ENCODE peak calls at places on chromosomes 6 and 20, in four cellular contexts. J, A, H and F are unnamed samples.

GRCh38 chr6:25150031-25150430 is 129.1 kb upstream of the CARMIL1 start:
- DNase-seq in J (no peak), A (no peak), H (no peak), F (no peak)

GRCh38 chr20:46683939-46684750 is 5.1 kb downstream of the TP53RK start:
- DNase-seq in J (no peak), A (no peak), H (peak), F (peak)

GRCh38 chr6:32968093-32968769 is at the start of gene BRD2:
- DNase-seq in J (peak), A (peak), H (peak), F (peak)

GRCh38 chr6:98957440-98957839 is 9.7 kb upstream of the FBXL4 start:
- DNase-seq in J (no peak), A (peak), H (no peak), F (no peak)

GRCh38 chr20:63234693-63235398 is 859 bp upstream of the BIRC7 start:
- DNase-seq in J (no peak), A (peak), H (peak), F (no peak)

GRCh38 chr6:2232445-2232844 is 13.0 kb downstream of the GMDS start:
- DNase-seq in J (no peak), A (no peak), H (no peak), F (no peak)

GRCh38 chr20:44610313-44610965 is 28.1 kb downstream of the PKIG start:
- DNase-seq in J (no peak), A (no peak), H (no peak), F (no peak)

GRCh38 chr6:27040244-27041042 is 207.1 kb upstream of the PRSS16 start:
- DNase-seq in J (no peak), A (peak), H (no peak), F (no peak)

GRCh38 chr6:31239854-31240253 is 32.0 kb downstream of the HLA-C start:
- DNase-seq in J (no peak), A (no peak), H (no peak), F (no peak)

GRCh38 chr6:167244991-167245390 is 46.1 kb upstream of the UNC93A start:
- DNase-seq in J (no peak), A (no peak), H (no peak), F (no peak)

GRCh38 chr20:57612436-57612835 is 7.8 kb downstream of the ZBP1 start:
- DNase-seq in J (no peak), A (no peak), H (no peak), F (no peak)

GRCh38 chr20:52614036-52614863 is 357.9 kb upstream of the TSHZ2 start:
- DNase-seq in J (no peak), A (no peak), H (no peak), F (no peak)

GRCh38 chr6:150403458-150404245 is 34.8 kb downstream of the IYD start:
- DNase-seq in J (no peak), A (no peak), H (no peak), F (peak)

GRCh38 chr20:3067139-3068009 is 4.0 kb upstream of the OXT start:
- DNase-seq in J (no peak), A (no peak), H (no peak), F (no peak)

GRCh38 chr6:37630281-37630799 is 67.3 kb downstream of the MDGA1 start:
- DNase-seq in J (no peak), A (peak), H (peak), F (no peak)

GRCh38 chr20:54113553-54113952 is 43.2 kb upstream of the BCAS1 start:
- DNase-seq in J (no peak), A (no peak), H (no peak), F (no peak)

GRCh38 chr6:157099912-157100593 is 223.3 kb downstream of the TMEM242 start:
- DNase-seq in J (peak), A (no peak), H (peak), F (no peak)

GRCh38 chr6:156391379-156391777 is 385.8 kb upstream of the ARID1B start:
- DNase-seq in J (no peak), A (no peak), H (no peak), F (no peak)

GRCh38 chr6:106608080-106608668 is 21.1 kb downstream of the RTN4IP1 start:
- DNase-seq in J (peak), A (peak), H (peak), F (peak)

DNA sequence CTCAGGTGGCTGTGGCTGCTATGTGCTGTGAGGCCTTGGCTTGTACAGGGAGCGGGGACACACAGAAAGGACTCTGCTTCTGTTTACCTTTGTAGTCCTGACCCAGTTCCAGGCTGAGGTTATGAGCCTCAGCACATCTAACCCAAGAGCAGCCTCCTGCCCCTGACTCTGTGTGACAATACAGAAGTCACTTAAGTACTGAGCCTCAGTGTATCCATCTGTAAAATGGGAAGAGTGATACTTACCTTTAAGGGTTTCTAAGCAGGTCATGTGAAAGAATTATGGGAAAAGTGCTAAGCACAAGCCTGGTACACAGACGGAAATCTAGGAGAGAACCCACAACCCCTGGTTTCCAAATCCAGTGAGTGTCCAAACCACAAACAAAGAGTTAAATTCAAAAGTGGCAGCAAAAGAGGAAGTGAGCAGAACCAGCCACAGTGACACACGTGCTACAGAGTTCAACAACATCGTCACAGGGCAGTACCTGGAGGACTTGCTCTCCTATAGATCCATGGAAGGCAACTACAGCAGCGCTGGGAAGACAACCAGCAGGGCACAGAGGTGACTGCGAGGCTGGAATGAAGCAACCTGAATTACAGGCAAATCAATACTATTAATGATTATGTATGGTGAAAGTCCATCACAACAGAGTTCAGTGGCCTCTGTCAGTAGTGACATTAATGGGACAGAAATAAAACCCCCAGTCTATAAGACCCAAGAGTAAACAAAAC is 12.5 kb downstream of the TRIM26 start:
- DNase-seq in J (peak), A (no peak), H (no peak), F (no peak)
- TF ChIP-seq FOXK2 in J (peak), A (no peak), H (no peak), F (no peak)

GRCh38 chr20:22699396-22699795 is 115.0 kb upstream of the FOXA2 start:
- DNase-seq in J (no peak), A (no peak), H (no peak), F (no peak)

GRCh38 chr20:22696759-22697158 is 112.4 kb upstream of the FOXA2 start:
- DNase-seq in J (no peak), A (no peak), H (no peak), F (no peak)

GRCh38 chr20:22700387-22700786 is 116.0 kb upstream of the FOXA2 start:
- DNase-seq in J (no peak), A (no peak), H (no peak), F (no peak)

GRCh38 chr20:22701679-22702308 is 117.4 kb upstream of the FOXA2 start:
- DNase-seq in J (no peak), A (no peak), H (no peak), F (no peak)

GRCh38 chr20:22698443-22698842 is 114.1 kb upstream of the FOXA2 start:
- DNase-seq in J (no peak), A (no peak), H (no peak), F (no peak)
- TF ChIP-seq SP1 in J (no peak), A (no peak), H (no peak), F (no peak)

GRCh38 chr6:8814440-8815000 is 379.2 kb upstream of the SLC35B3 start:
- DNase-seq in J (no peak), A (no peak), H (no peak), F (no peak)
- TF ChIP-seq BHLHE40 in J (no peak), A (no peak), H (no peak), F (no peak)

GRCh38 chr6:42190784-42191183 is 4.0 kb downstream of the GUCA1B start:
- DNase-seq in J (no peak), A (no peak), H (peak), F (no peak)
- TF ChIP-seq FOXK2 in J (no peak), A (no peak), H (no peak), F (no peak)

DNA sequence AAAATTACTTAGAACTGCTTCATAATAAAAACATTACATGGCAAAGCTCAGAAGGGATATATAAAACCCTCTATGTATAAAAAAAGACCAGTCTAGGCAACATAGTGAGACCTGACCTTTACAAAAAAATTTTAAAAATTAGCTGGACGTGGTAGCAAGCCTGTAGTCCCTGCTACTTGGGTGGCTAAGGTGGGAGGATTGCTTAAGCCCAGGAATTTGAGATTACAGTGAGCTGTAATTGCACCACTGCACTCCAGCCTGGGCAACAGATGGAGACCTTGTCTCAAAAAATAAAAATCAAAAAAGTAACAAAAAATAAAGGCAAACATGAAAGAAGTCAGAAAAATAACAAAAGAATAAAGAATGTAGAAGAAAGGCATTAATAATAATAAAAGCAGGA is 21.5 kb upstream of the TPD52L1 start:
- DNase-seq in J (no peak), A (no peak), H (no peak), F (no peak)
- TF ChIP-seq SP1 in J (no peak), A (no peak), H (no peak), F (no peak)

GRCh38 chr6:88517737-88518136 is 351.6 kb upstream of the CNR1 start:
- DNase-seq in J (no peak), A (no peak), H (no peak), F (no peak)
- TF ChIP-seq BHLHE40 in J (no peak), A (no peak), H (no peak), F (no peak)

DNA sequence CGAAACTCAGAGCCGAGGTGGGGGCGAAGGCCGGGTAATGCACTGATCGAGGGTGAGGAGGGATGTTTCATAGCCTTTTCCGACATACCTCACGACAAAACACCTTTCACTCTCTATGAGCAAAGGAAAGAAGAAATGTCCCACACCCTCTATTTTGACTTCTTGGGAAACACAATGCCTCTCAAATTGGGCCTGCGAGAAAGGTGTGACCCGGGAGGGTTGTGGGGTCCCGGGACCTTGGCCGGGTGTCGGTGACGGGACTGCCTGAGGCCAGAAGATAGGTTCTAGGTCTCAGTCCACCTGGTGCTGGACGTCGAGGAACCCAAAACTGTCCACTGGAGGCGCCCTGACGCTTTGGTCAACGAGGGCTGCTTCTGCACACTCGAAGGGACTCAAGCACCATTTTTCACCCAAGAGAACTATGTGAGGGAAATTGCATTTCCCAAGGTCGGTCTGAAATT is 41.1 kb upstream of the OSTM1 start:
- DNase-seq in J (no peak), A (peak), H (peak), F (peak)
- TF ChIP-seq FOXK2 in J (no peak), A (no peak), H (no peak), F (no peak)

DNA sequence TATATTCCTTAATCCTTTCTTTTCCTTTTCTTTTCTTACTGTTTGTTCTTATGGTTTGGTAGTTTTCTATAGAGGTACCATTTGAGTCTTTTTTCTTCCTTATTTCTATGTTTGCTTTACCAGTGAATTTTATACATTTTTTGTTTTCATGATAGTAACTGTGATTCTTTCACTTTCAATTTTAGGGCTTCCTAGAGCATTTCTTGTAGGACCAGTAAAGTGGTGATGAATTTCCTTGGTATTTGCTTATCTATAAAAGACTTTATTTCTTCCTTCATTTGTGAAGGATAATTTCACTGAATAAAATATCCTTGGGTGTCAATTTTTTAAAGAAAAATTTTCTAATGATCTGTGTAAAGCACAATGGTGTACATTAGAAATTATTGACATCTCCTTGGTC is 637.4 kb downstream of the CD109 start:
- DNase-seq in J (no peak), A (no peak), H (no peak), F (no peak)
- TF ChIP-seq SP1 in J (no peak), A (no peak), H (no peak), F (no peak)